ENCODE peak calls at places on chromosomes 3 and 15, in eight cellular contexts. S is mucosa of descending colon, I is GM20000, R is AG09309, J is GM06990, G is PC-9, T is fibroblast of pulmonary artery, O is endothelial cell. L is an unnamed sample.

GRCh38 chr3:35862057-35862456 is 222.7 kb downstream of the ARPP21 start:
- DNase-seq in S (no peak), I (no peak), R (no peak), J (no peak), G (no peak), T (no peak), O (no peak), L (no peak)

GRCh38 chr15:74319596-74320357 is 47.7 kb downstream of the CYP11A1 start:
- DNase-seq in S (no peak), I (no peak), R (no peak), J (no peak), G (no peak), T (peak), O (peak), L (peak)

GRCh38 chr3:42254566-42254965 is 11.4 kb downstream of the CCK start:
- DNase-seq in S (peak), I (no peak), R (no peak), J (no peak), G (no peak), T (no peak), O (no peak), L (no peak)

GRCh38 chr3:151879684-151880282 is 6.3 kb downstream of the SUCNR1 start:
- DNase-seq in S (no peak), I (peak), R (no peak), J (peak), G (no peak), T (no peak), O (no peak), L (no peak)

GRCh38 chr3:133987933-133988484 is 41.7 kb downstream of the SLCO2A1 start:
- DNase-seq in S (no peak), I (no peak), R (no peak), J (no peak), G (no peak), T (no peak), O (no peak), L (no peak)

GRCh38 chr3:61634678-61635077 is 73.3 kb downstream of the PTPRG start:
- DNase-seq in S (no peak), I (no peak), R (no peak), J (no peak), G (peak), T (peak), O (no peak), L (no peak)

GRCh38 chr15:90902996-90903732 is at the start of gene MAN2A2:
- DNase-seq in S (peak), I (peak), R (no peak), J (peak), G (no peak), T (peak), O (peak), L (peak)

GRCh38 chr3:47083786-47084185 is 80.1 kb downstream of the SETD2 start:
- DNase-seq in S (no peak), I (peak), R (no peak), J (peak), G (no peak), T (no peak), O (no peak), L (no peak)

GRCh38 chr3:23738946-23739345 is 66.8 kb upstream of the UBE2E1 start:
- DNase-seq in S (no peak), I (no peak), R (no peak), J (no peak), G (peak), T (no peak), O (no peak), L (no peak)

GRCh38 chr15:67174864-67175573 is 79.4 kb downstream of the AAGAB start:
- DNase-seq in S (peak), I (no peak), R (no peak), J (no peak), G (peak), T (no peak), O (no peak), L (no peak)

GRCh38 chr3:79326642-79327041 is 441.2 kb downstream of the ROBO1 start:
- DNase-seq in S (no peak), I (no peak), R (no peak), J (no peak), G (no peak), T (peak), O (no peak), L (no peak)

GRCh38 chr3:101722394-101723173 is 1.8 kb upstream of the CEP97 start:
- DNase-seq in S (no peak), I (peak), R (no peak), J (peak), G (no peak), T (no peak), O (no peak), L (no peak)

GRCh38 chr3:70824078-70824477 is 511.6 kb upstream of the MDFIC2 start:
- DNase-seq in S (no peak), I (no peak), R (no peak), J (no peak), G (no peak), T (peak), O (no peak), L (no peak)

GRCh38 chr3:167913218-167913902 is 177.8 kb downstream of the SERPINI1 start:
- DNase-seq in S (no peak), I (no peak), R (peak), J (no peak), G (no peak), T (peak), O (peak), L (no peak)

GRCh38 chr15:69307939-69308338 is 9.2 kb downstream of the PAQR5 start:
- DNase-seq in S (no peak), I (no peak), R (no peak), J (no peak), G (no peak), T (no peak), O (no peak), L (no peak)

GRCh38 chr15:60275624-60276023 is 122.2 kb downstream of the ANXA2 start:
- DNase-seq in S (no peak), I (no peak), R (no peak), J (no peak), G (no peak), T (no peak), O (no peak), L (no peak)

GRCh38 chr15:60272623-60273022 is 125.2 kb downstream of the ANXA2 start:
- DNase-seq in S (no peak), I (no peak), R (no peak), J (no peak), G (no peak), T (no peak), O (no peak), L (no peak)
- TF ChIP-seq CTCF in S (no peak), I (no peak), R (peak), J (no peak), G (no peak), T (no peak), O (no peak), L (no peak)

DNA sequence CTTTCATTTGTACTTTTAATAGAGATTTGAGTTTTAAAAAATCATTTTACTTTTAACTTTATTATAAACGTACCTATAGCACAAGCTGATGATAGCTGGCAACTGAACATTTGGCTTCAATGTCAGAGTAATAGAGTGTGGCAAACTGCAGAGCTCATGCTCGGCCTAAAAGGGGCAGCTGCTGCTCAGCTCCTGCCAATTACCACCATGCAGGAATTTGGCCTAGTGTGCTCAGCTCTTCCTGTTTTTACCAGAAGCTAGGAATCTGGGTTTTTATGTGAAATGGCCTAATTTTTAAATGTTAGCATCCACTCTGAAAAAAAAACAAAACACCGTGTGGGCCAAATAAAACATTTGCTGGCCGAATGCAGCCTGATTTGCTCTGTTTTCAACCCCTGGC is 1.8 kb downstream of the IFT122 start:
- DNase-seq in S (no peak), I (no peak), R (peak), J (no peak), G (no peak), T (peak), O (no peak), L (no peak)
- TF ChIP-seq CTCF in S (no peak), I (no peak), R (peak), J (no peak), G (no peak), T (peak), O (no peak), L (no peak)

GRCh38 chr3:164332856-164333802 is 745.2 kb downstream of the SI start:
- DNase-seq in S (no peak), I (no peak), R (no peak), J (no peak), G (no peak), T (no peak), O (no peak), L (no peak)
- TF ChIP-seq CTCF in S (no peak), I (no peak), R (no peak), J (no peak), G (no peak), T (no peak), O (no peak), L (no peak)

GRCh38 chr15:41810651-41811431 is 17.1 kb upstream of the JMJD7 start:
- DNase-seq in S (no peak), I (no peak), R (no peak), J (no peak), G (no peak), T (no peak), O (no peak), L (no peak)
- TF ChIP-seq CTCF in S (no peak), I (no peak), R (no peak), J (peak), G (no peak), T (no peak), O (no peak), L (no peak)

GRCh38 chr3:195583831-195584542 is at the start of gene APOD:
- DNase-seq in S (peak), I (no peak), R (no peak), J (no peak), G (peak), T (peak), O (no peak), L (no peak)

GRCh38 chr3:195584543-195584870 is 767 bp upstream of the APOD start:
- DNase-seq in S (no peak), I (no peak), R (no peak), J (no peak), G (no peak), T (no peak), O (no peak), L (no peak)

GRCh38 chr3:195579281-195579680 is 4.5 kb downstream of the APOD start:
- DNase-seq in S (no peak), I (no peak), R (no peak), J (no peak), G (peak), T (no peak), O (no peak), L (no peak)

GRCh38 chr3:195580733-195581443 is 2.9 kb downstream of the APOD start:
- DNase-seq in S (no peak), I (no peak), R (peak), J (no peak), G (peak), T (peak), O (no peak), L (no peak)

DNA sequence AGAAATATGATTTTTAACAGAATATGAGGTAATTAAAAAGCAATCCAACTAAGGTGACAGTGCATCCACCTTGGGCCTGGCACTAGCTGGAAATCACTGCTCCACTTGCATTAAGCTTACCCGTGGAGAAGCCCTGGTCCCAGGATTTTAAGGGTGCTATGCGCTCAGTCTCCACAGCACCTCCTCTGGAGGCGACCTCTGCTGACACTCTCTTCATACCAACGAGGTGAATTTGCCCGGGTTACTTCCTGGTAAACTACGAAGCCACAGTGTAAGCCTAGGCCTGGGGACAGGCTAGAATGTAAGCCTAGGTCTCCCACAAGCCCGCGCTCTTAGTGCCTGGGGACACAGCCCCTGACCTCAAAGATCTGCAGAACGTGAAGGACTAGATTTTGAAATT is 793 bp downstream of the APOD start:
- DNase-seq in S (peak), I (no peak), R (no peak), J (no peak), G (peak), T (no peak), O (no peak), L (no peak)
- TF ChIP-seq CTCF in S (no peak), I (no peak), R (no peak), J (no peak), G (no peak), T (no peak), O (no peak), L (no peak)

DNA sequence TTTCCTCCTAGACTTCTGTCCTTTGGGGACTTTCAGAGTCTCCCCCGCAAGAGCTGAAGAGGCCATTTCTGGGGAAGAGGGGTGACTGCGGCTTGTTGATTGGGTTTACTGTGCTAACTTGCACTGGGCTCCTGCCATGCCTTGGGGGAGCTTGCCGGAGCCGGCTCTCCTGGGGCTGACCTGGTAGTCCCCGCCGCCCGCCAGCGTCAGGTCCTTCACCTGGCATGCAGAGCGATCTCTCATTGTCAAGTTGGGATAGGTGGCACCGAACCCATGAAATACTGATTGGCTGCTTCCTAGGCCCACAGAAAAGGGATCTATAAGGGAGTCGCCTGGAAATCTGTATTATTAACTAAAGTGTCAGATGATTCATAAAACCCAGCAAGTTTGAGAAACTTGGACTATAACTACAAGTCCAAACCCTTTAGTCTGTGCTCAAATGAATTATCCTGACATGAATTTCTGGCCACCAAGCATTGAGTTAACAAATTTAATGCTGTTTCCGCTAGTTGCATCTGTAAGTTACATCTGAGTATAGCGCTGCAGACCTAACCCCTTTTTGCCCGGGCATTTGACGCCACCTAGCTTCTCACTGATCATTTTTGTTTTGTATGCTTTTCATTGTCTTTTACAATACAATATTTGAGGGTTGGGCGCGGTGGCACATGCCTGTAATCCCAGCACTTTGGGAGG is 605 bp upstream of the IMP3 start:
- DNase-seq in S (peak), I (peak), R (no peak), J (peak), G (peak), T (peak), O (no peak), L (peak)
- TF ChIP-seq CTCF in S (no peak), I (peak), R (no peak), J (peak), G (peak), T (peak), O (no peak), L (no peak)

DNA sequence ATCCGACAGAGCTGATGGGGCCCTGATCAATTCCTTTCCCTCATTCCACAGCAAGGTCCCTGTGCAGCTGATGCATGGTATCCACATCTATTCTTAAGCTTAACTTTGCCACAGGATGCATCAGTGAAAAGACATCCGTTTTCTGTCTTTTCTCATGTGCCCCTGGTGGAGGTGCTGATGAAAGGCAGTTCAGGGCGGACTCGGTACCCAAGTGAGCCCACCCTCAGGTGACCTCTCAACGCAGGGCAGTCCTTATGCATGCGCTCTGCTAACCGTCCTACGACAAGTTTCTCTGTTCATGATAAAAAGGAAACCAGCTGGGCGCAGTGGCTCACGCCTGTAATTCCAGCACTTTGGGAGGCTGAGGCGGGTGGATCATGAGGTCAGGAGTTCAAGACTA is 251.4 kb downstream of the ADAMTS17 start:
- DNase-seq in S (no peak), I (no peak), R (no peak), J (no peak), G (no peak), T (no peak), O (no peak), L (no peak)
- TF ChIP-seq CTCF in S (no peak), I (no peak), R (no peak), J (no peak), G (no peak), T (no peak), O (no peak), L (no peak)

GRCh38 chr15:42798802-42799201 is 61.9 kb upstream of the CDAN1 start:
- DNase-seq in S (no peak), I (no peak), R (no peak), J (no peak), G (no peak), T (no peak), O (no peak), L (no peak)

GRCh38 chr15:42800731-42801474 is 64.0 kb upstream of the CDAN1 start:
- DNase-seq in S (peak), I (no peak), R (no peak), J (no peak), G (no peak), T (no peak), O (peak), L (no peak)

GRCh38 chr15:42802168-42802567 is 65.2 kb upstream of the CDAN1 start:
- DNase-seq in S (no peak), I (no peak), R (no peak), J (no peak), G (no peak), T (no peak), O (no peak), L (no peak)

GRCh38 chr15:42796955-42797779 is 60.2 kb upstream of the CDAN1 start:
- DNase-seq in S (no peak), I (no peak), R (no peak), J (no peak), G (no peak), T (peak), O (no peak), L (no peak)
- TF ChIP-seq CTCF in S (no peak), I (no peak), R (no peak), J (no peak), G (no peak), T (peak), O (no peak), L (no peak)

DNA sequence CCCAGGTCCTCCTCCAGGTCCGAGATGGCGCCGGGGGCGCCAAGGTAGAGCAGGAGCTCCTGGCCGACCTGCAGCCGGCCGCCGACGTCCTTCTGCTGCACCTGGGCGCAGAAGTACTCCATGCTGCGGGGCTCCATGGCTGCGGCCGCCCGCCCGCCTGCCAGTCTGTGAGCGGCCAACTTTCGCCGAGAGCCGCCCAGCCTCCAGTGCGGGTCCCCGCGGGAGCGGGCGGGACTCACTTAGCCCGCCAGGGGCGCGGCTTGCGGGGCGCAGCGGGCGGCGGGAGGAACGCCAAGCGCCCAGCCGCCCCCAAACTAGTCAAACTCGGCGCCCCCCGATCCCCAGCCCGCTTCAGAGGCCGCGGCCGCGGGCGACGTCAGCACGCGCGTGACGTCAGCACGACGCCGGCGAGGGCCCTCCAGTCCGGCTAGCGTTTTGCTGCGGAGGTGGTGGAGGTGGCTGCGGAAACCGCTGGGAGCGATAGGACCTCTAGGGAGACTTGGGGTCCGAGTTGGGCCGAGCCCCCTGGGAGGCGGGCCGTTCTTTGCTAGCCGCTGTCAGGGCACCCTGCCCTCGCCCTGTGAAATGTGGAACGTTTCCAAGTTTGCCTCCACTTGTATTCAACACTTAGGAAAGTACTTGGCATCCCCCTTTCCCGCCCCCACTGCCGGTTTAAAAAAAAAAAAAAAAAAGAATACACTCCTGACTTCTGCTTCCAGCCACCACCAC is at the start of gene CLASP2:
- DNase-seq in S (peak), I (peak), R (peak), J (peak), G (peak), T (peak), O (peak), L (peak)
- TF ChIP-seq CTCF in S (no peak), I (no peak), R (no peak), J (no peak), G (no peak), T (no peak), O (no peak), L (no peak)

DNA sequence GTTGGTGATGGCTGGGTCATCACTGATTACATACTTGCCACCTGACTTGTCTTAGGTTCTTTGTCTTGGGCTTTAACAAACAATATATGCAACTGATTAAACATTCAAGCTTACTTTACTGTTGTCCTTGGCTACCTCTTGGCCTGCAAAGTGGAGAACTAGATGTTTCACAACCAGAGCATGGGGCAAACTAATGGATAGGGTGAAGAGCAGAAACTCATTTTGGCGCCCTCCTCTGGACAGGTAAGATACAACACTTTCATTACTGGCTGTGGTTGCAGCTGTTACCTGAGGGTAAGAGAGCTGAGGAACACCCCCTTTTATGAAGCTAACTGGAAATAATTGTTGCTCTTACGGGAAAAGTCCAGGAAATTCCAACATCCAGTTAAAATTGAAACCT is 262.1 kb downstream of the NAALADL2 start:
- DNase-seq in S (peak), I (no peak), R (no peak), J (no peak), G (no peak), T (no peak), O (no peak), L (no peak)
- TF ChIP-seq CTCF in S (no peak), I (no peak), R (peak), J (peak), G (peak), T (peak), O (peak), L (peak)

L was measured in glutamatergic neuron.